ENCODE peak calls at places on chromosomes 2 and 18, in ten cellular contexts. One of them, this sample, is unnamed.

GRCh38 chr2:96356889-96357288 is 21.3 kb downstream of the NCAPH start:
- DNase-seq in breast epithelium: no peak
- DNase-seq in right atrium auricular region: no peak
- DNase-seq in PC-3: no peak
- DNase-seq in kidney: no peak
- DNase-seq in A673: no peak
- DNase-seq in A549: no peak
- DNase-seq in HCT116: no peak
- DNase-seq in endothelial cell of umbilical vein: no peak
- DNase-seq in thoracic aorta: no peak
- DNase-seq in this sample: no peak

GRCh38 chr2:95359035-95359434 is 43.5 kb upstream of the FAHD2A start:
- DNase-seq in breast epithelium: no peak
- DNase-seq in kidney: no peak
- DNase-seq in PC-3: peak; percentile 43
- DNase-seq in HCT116: no peak
- DNase-seq in A673: peak; percentile 21
- DNase-seq in right atrium auricular region: no peak
- DNase-seq in A549: no peak
- DNase-seq in endothelial cell of umbilical vein: no peak
- DNase-seq in thoracic aorta: no peak
- DNase-seq in this sample: no peak

GRCh38 chr2:66362651-66363050 is 72.3 kb upstream of the MEIS1 start:
- DNase-seq in breast epithelium: no peak
- DNase-seq in kidney: no peak
- DNase-seq in A549: no peak
- DNase-seq in HCT116: no peak
- DNase-seq in thoracic aorta: no peak
- DNase-seq in A673: peak; percentile 68
- DNase-seq in endothelial cell of umbilical vein: no peak
- DNase-seq in right atrium auricular region: no peak
- DNase-seq in PC-3: no peak
- DNase-seq in this sample: no peak

GRCh38 chr18:38362286-38362792 is 796.7 kb upstream of the CELF4 start:
- DNase-seq in right atrium auricular region: no peak
- DNase-seq in A549: no peak
- DNase-seq in HCT116: no peak
- DNase-seq in endothelial cell of umbilical vein: no peak
- DNase-seq in breast epithelium: no peak
- DNase-seq in PC-3: no peak
- DNase-seq in thoracic aorta: no peak
- DNase-seq in kidney: no peak
- DNase-seq in A673: no peak
- DNase-seq in this sample: no peak

GRCh38 chr18:64240301-64240700 is 91.4 kb upstream of the LINC00305 start:
- DNase-seq in PC-3: no peak
- DNase-seq in kidney: no peak
- DNase-seq in right atrium auricular region: no peak
- DNase-seq in HCT116: no peak
- DNase-seq in breast epithelium: no peak
- DNase-seq in A549: no peak
- DNase-seq in A673: no peak
- DNase-seq in endothelial cell of umbilical vein: no peak
- DNase-seq in thoracic aorta: no peak
- DNase-seq in this sample: no peak

GRCh38 chr2:38045811-38046210 is 30.1 kb downstream of the CYP1B1 start:
- DNase-seq in kidney: no peak
- DNase-seq in HCT116: no peak
- DNase-seq in A673: no peak
- DNase-seq in A549: no peak
- DNase-seq in PC-3: no peak
- DNase-seq in thoracic aorta: no peak
- DNase-seq in breast epithelium: no peak
- DNase-seq in right atrium auricular region: no peak
- DNase-seq in endothelial cell of umbilical vein: no peak
- DNase-seq in this sample: no peak

GRCh38 chr2:139059617-139060016 is 279.4 kb upstream of the NXPH2 start:
- DNase-seq in HCT116: no peak
- DNase-seq in thoracic aorta: no peak
- DNase-seq in A549: no peak
- DNase-seq in A673: no peak
- DNase-seq in endothelial cell of umbilical vein: no peak
- DNase-seq in right atrium auricular region: no peak
- DNase-seq in kidney: no peak
- DNase-seq in PC-3: peak; percentile 78
- DNase-seq in breast epithelium: no peak
- DNase-seq in this sample: no peak

GRCh38 chr2:120661551-120661950 is 74.1 kb upstream of the GLI2 start:
- DNase-seq in HCT116: no peak
- DNase-seq in A673: peak; percentile 62
- DNase-seq in right atrium auricular region: peak; percentile 75
- DNase-seq in thoracic aorta: no peak
- DNase-seq in PC-3: no peak
- DNase-seq in breast epithelium: peak; percentile 71
- DNase-seq in endothelial cell of umbilical vein: no peak
- DNase-seq in A549: no peak
- DNase-seq in kidney: peak; percentile 85
- DNase-seq in this sample: peak; percentile 58

GRCh38 chr2:96870631-96871255 is 863 bp upstream of the SEMA4C start:
- DNase-seq in endothelial cell of umbilical vein: peak; percentile 30
- DNase-seq in thoracic aorta: no peak
- DNase-seq in right atrium auricular region: no peak
- DNase-seq in kidney: peak; percentile 84
- DNase-seq in breast epithelium: peak; percentile 59
- DNase-seq in A549: peak; percentile 31
- DNase-seq in HCT116: no peak
- DNase-seq in A673: peak; percentile 66
- DNase-seq in PC-3: no peak
- DNase-seq in this sample: no peak

GRCh38 chr2:204074434-204074833 is 137.9 kb downstream of the ICOS start:
- DNase-seq in kidney: no peak
- DNase-seq in A673: no peak
- DNase-seq in right atrium auricular region: no peak
- DNase-seq in thoracic aorta: no peak
- DNase-seq in PC-3: no peak
- DNase-seq in endothelial cell of umbilical vein: no peak
- DNase-seq in HCT116: no peak
- DNase-seq in breast epithelium: no peak
- DNase-seq in A549: no peak
- DNase-seq in this sample: no peak

DNA sequence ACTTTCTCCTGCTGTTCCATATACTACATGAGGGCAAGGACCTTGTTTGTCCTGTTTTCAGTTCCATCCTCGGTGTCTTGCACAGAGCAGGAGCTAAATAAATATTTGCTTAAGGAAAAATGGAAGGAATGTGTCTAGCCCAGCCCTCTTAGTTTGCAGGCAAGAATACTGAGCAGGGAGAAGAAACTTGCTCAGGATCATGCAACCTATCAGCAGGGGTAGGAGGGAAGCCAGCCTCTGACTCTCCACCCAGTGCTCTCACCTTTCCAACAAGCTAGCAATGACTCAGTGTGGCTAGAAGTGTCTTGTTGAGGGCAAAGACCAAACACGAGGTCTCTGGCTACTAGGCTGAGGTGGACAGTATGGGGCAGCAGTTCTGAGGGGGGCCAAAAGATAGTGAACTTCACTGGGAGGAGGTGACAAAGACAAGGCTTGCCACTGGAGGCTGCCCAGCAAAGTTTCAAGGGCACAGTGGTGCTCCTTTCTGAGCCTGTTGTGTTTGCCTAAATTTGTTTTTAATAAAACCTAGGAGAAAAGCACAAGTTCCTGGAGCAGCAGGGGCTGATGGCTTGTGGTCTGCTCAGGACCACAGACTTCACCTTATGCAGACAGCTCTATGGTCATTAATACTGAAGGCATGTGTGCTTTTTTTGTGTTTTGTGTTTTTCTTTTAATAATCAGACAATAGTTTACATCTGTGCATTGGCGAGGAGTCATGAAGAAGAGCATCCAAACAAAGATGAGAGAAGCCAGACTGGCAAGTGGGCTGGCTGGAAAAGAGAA is 49.1 kb upstream of the CTAGE1 start:
- DNase-seq in thoracic aorta: no peak
- DNase-seq in A673: no peak
- DNase-seq in PC-3: peak; percentile 96
- DNase-seq in right atrium auricular region: no peak
- DNase-seq in HCT116: peak; percentile 10
- DNase-seq in endothelial cell of umbilical vein: peak; percentile 42
- DNase-seq in A549: peak; percentile 93
- DNase-seq in breast epithelium: no peak
- DNase-seq in kidney: no peak
- DNase-seq in this sample: no peak
- H3K4me3 ChIP-seq in thoracic aorta: peak overlapping the region; percentile 16
- H3K4me3 ChIP-seq in A673: no peak overlapping the region
- H3K4me3 ChIP-seq in PC-3: peak overlapping the region; percentile 57
- H3K4me3 ChIP-seq in right atrium auricular region: no peak overlapping the region
- H3K4me3 ChIP-seq in HCT116: peak overlapping the region; percentile 30
- H3K4me3 ChIP-seq in endothelial cell of umbilical vein: no peak overlapping the region
- H3K4me3 ChIP-seq in A549: peak overlapping the region; percentile 32
- H3K4me3 ChIP-seq in breast epithelium: no peak overlapping the region
- H3K4me3 ChIP-seq in kidney: no peak overlapping the region
- H3K4me3 ChIP-seq in this sample: peak overlapping the region; percentile 16

DNA sequence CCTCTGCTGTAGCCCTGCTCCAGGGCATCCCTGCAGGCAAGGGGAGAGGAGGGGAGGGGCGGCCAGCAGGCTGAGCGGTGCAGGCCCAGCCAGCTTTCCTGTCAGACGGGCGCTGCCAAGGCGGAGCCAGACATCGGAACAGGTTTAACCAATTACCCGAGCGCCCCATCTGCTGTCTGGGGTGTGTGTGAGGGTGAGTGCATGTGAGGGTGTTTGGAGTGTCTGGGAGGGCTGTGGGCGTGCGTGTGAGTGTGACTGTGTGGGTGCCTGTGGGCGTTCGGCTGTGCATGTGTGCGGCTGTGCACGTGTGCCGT is 20.0 kb downstream of the EMX1 start:
- DNase-seq in PC-3: no peak
- DNase-seq in A549: no peak
- DNase-seq in breast epithelium: no peak
- DNase-seq in endothelial cell of umbilical vein: no peak
- DNase-seq in HCT116: no peak
- DNase-seq in right atrium auricular region: no peak
- DNase-seq in thoracic aorta: no peak
- DNase-seq in kidney: peak; percentile 70
- DNase-seq in A673: no peak
- DNase-seq in this sample: no peak
- H3K27ac ChIP-seq in PC-3: no peak overlapping the region
- H3K27ac ChIP-seq in A549: no peak overlapping the region
- H3K27ac ChIP-seq in breast epithelium: no peak overlapping the region
- H3K27ac ChIP-seq in endothelial cell of umbilical vein: no peak overlapping the region
- H3K27ac ChIP-seq in HCT116: no peak overlapping the region
- H3K27ac ChIP-seq in right atrium auricular region: no peak overlapping the region
- H3K27ac ChIP-seq in thoracic aorta: no peak overlapping the region
- H3K27ac ChIP-seq in kidney: no peak overlapping the region
- H3K27ac ChIP-seq in A673: no peak overlapping the region
- H3K27ac ChIP-seq in this sample: no peak overlapping the region

GRCh38 chr2:211055438-211055837 is 499.0 kb downstream of the CPS1 start:
- DNase-seq in endothelial cell of umbilical vein: no peak
- DNase-seq in kidney: no peak
- DNase-seq in breast epithelium: no peak
- DNase-seq in PC-3: peak; percentile 55
- DNase-seq in HCT116: peak; percentile 8
- DNase-seq in A549: peak; percentile 28
- DNase-seq in A673: peak; percentile 63
- DNase-seq in right atrium auricular region: no peak
- DNase-seq in thoracic aorta: no peak
- DNase-seq in this sample: no peak
- TF ChIP-seq CTCF in endothelial cell of umbilical vein: peak; percentile 5
- TF ChIP-seq CTCF in kidney: no peak
- TF ChIP-seq CTCF in breast epithelium: no peak
- TF ChIP-seq CTCF in PC-3: peak; percentile 74
- TF ChIP-seq CTCF in HCT116: peak; percentile 56
- TF ChIP-seq CTCF in A549: peak; percentile 16
- TF ChIP-seq CTCF in A673: peak; percentile 61
- TF ChIP-seq CTCF in right atrium auricular region: no peak
- TF ChIP-seq CTCF in thoracic aorta: no peak
- TF ChIP-seq CTCF in this sample: no peak

GRCh38 chr2:118857677-118858484 is 10.4 kb upstream of the EN1 start:
- DNase-seq in PC-3: no peak
- DNase-seq in thoracic aorta: no peak
- DNase-seq in A673: no peak
- DNase-seq in kidney: no peak
- DNase-seq in endothelial cell of umbilical vein: no peak
- DNase-seq in HCT116: no peak
- DNase-seq in breast epithelium: no peak
- DNase-seq in A549: no peak
- DNase-seq in right atrium auricular region: no peak
- DNase-seq in this sample: no peak

GRCh38 chr2:118856330-118856977 is 9.0 kb upstream of the EN1 start:
- DNase-seq in kidney: no peak
- DNase-seq in endothelial cell of umbilical vein: no peak
- DNase-seq in A549: no peak
- DNase-seq in thoracic aorta: no peak
- DNase-seq in PC-3: no peak
- DNase-seq in HCT116: no peak
- DNase-seq in A673: no peak
- DNase-seq in breast epithelium: no peak
- DNase-seq in right atrium auricular region: no peak
- DNase-seq in this sample: no peak

GRCh38 chr2:118858485-118859156 is 11.2 kb upstream of the EN1 start:
- DNase-seq in breast epithelium: no peak
- DNase-seq in A549: no peak
- DNase-seq in A673: no peak
- DNase-seq in thoracic aorta: no peak
- DNase-seq in kidney: no peak
- DNase-seq in endothelial cell of umbilical vein: no peak
- DNase-seq in PC-3: no peak
- DNase-seq in right atrium auricular region: no peak
- DNase-seq in HCT116: no peak
- DNase-seq in this sample: peak; percentile 68

GRCh38 chr2:118855451-118856279 is 8.2 kb upstream of the EN1 start:
- DNase-seq in PC-3: peak; percentile 88
- DNase-seq in thoracic aorta: peak; percentile 27
- DNase-seq in right atrium auricular region: peak; percentile 76
- DNase-seq in HCT116: peak; percentile 53
- DNase-seq in breast epithelium: peak; percentile 52
- DNase-seq in A549: peak; percentile 78
- DNase-seq in kidney: peak; percentile 91
- DNase-seq in endothelial cell of umbilical vein: peak; percentile 68
- DNase-seq in A673: peak; percentile 91
- DNase-seq in this sample: no peak

DNA sequence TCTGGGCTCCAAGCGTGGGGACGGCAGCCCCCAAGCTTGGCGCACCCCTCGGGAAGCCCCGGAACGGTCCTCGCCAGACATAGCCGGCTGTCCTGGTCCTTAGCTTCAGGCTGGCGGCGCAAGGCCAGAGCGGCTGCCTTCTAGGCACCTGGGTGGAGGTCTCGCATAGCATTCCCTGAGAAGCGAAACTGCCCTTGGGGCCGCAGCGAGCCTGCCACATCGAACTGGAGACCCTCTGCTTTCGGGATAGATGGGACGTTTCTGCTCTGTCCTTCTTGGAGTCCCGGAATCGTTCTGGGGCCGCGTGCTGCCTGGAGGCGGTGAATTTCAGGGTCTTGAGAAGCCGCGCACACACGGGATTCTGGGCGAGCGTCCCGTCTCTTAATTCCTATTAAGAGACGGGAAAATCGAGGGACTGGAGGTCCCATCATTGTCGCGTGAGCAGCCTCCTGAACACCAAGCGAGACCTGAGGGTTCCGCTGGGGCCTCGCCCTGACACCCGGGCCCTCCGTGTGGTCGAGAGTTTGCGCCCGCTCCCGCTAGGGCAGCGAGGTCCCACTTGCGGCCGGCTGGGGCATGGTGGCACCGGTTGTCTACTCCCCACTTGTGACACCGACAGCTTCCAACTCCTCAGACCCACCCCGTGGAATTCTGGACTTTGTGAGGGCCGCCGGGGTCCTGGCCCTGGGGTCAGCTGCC is 9.7 kb upstream of the EN1 start:
- DNase-seq in HCT116: no peak
- DNase-seq in A549: no peak
- DNase-seq in PC-3: no peak
- DNase-seq in kidney: no peak
- DNase-seq in thoracic aorta: no peak
- DNase-seq in right atrium auricular region: no peak
- DNase-seq in A673: no peak
- DNase-seq in breast epithelium: no peak
- DNase-seq in endothelial cell of umbilical vein: no peak
- DNase-seq in this sample: peak; percentile 54
- H3K4me3 ChIP-seq in HCT116: no peak overlapping the region
- H3K4me3 ChIP-seq in A549: no peak overlapping the region
- H3K4me3 ChIP-seq in PC-3: no peak overlapping the region
- H3K4me3 ChIP-seq in kidney: no peak overlapping the region
- H3K4me3 ChIP-seq in thoracic aorta: no peak overlapping the region
- H3K4me3 ChIP-seq in right atrium auricular region: no peak overlapping the region
- H3K4me3 ChIP-seq in A673: no peak overlapping the region
- H3K4me3 ChIP-seq in breast epithelium: peak overlapping the region; percentile 41
- H3K4me3 ChIP-seq in endothelial cell of umbilical vein: no peak overlapping the region
- H3K4me3 ChIP-seq in this sample: peak overlapping the region; percentile 22